ENCODE peak calls at places on chromosomes 7 and 10, in six cellular contexts. M is mucosa of descending colon; W is CD4-positive, alpha-beta memory T cell; V is WERI-Rb-1; E is cardiac muscle cell; F is CD8-positive, alpha-beta T cell. S is an unnamed sample. For H3K9me3, the result is how much of the 10 kb centered on the place peaks cover.

GRCh38 chr7:89958525-89959068 is 195.7 kb upstream of the STEAP1 start:
- DNase-seq in W (no peak), E (no peak), F (no peak), M (no peak), V (no peak), S (no peak)

GRCh38 chr7:101555269-101555920 is 73.7 kb downstream of the MYL10 start:
- DNase-seq in M (no peak), V (no peak), E (no peak), W (no peak), F (no peak), S (peak)

GRCh38 chr7:99040104-99040958 is 103.6 kb downstream of the SMURF1 start:
- DNase-seq in M (peak), V (peak), W (peak), E (peak), F (peak), S (peak)

GRCh38 chr10:97466755-97467154 is 20.8 kb downstream of the ZDHHC16 start:
- DNase-seq in W (no peak), M (no peak), F (no peak), V (no peak), E (no peak), S (no peak)

GRCh38 chr7:83101540-83101939 is 61.1 kb downstream of the PCLO start:
- DNase-seq in W (no peak), F (no peak), M (no peak), V (no peak), E (no peak), S (no peak)

GRCh38 chr10:133379152-133379800 is at the start of gene PAOX:
- DNase-seq in W (peak), V (peak), E (peak), F (peak), M (peak), S (peak)

GRCh38 chr7:30062587-30062986 is 34.4 kb downstream of the PLEKHA8 start:
- DNase-seq in E (peak), W (no peak), F (no peak), M (no peak), V (no peak), S (no peak)

GRCh38 chr7:124840435-124840834 is 74.8 kb upstream of the GPR37 start:
- DNase-seq in M (no peak), W (no peak), E (peak), F (no peak), V (no peak), S (no peak)

GRCh38 chr10:124075116-124075955 is 18.1 kb downstream of the CHST15 start:
- DNase-seq in F (no peak), V (no peak), E (no peak), W (no peak), M (no peak), S (no peak)

GRCh38 chr7:94687810-94688209 is 31.9 kb upstream of the SGCE start:
- DNase-seq in V (no peak), F (no peak), E (peak), M (no peak), W (no peak), S (no peak)

GRCh38 chr10:82813856-82814255 is 938.9 kb downstream of the NRG3 start:
- DNase-seq in F (no peak), W (no peak), E (no peak), M (no peak), V (no peak), S (no peak)

GRCh38 chr10:614772-615582 is 74.5 kb downstream of the DIP2C start:
- DNase-seq in V (no peak), M (no peak), E (no peak), F (no peak), W (no peak), S (no peak)

GRCh38 chr7:20440472-20441105 is 109.9 kb downstream of the ITGB8 start:
- DNase-seq in M (peak), V (peak), W (no peak), E (peak), F (no peak), S (peak)

GRCh38 chr7:17633099-17633498 is 307.2 kb downstream of the SNX13 start:
- DNase-seq in W (no peak), F (no peak), V (no peak), M (no peak), E (peak), S (no peak)

GRCh38 chr10:34762603-34763299 is 52.3 kb downstream of the PARD3 start:
- DNase-seq in V (no peak), M (no peak), E (no peak), W (no peak), F (no peak), S (no peak)

GRCh38 chr10:62638062-62638477 is 166.4 kb upstream of the ADO start:
- DNase-seq in F (peak), M (peak), E (peak), W (peak), V (no peak), S (no peak)

GRCh38 chr10:123044391-123044790 is 35.6 kb downstream of the ACADSB start:
- DNase-seq in V (no peak), W (no peak), F (no peak), M (no peak), E (peak), S (no peak)

GRCh38 chr10:127580822-127581221 is 31.7 kb downstream of the NPS start:
- DNase-seq in F (no peak), W (no peak), V (no peak), E (no peak), M (no peak), S (no peak)

GRCh38 chr7:150965273-150965830 is 12.8 kb downstream of the KCNH2 start:
- DNase-seq in F (no peak), M (no peak), E (no peak), W (no peak), V (no peak), S (no peak)

GRCh38 chr7:117186218-117186617 is 136.6 kb downstream of the WNT2 start:
- DNase-seq in E (peak), M (no peak), F (no peak), V (no peak), W (no peak), S (no peak)

GRCh38 chr10:17229717-17229966 is 1.6 kb downstream of the VIM start:
- DNase-seq in W (no peak), M (no peak), E (no peak), V (peak), F (no peak), S (peak)

GRCh38 chr10:92082583-92083280 is 159.2 kb downstream of the BTAF1 start:
- DNase-seq in F (no peak), W (no peak), E (no peak), M (no peak), V (no peak), S (no peak)

GRCh38 chr7:22052650-22053336 is 107.1 kb upstream of the CDCA7L start:
- DNase-seq in W (no peak), V (no peak), M (no peak), F (no peak), E (no peak), S (no peak)

GRCh38 chr7:156558198-156558597 is 82.4 kb upstream of the RNF32 start:
- DNase-seq in F (no peak), W (no peak), M (no peak), V (no peak), E (no peak), S (no peak)

GRCh38 chr7:22474645-22475044 is 25.3 kb downstream of the STEAP1B start:
- DNase-seq in E (no peak), W (no peak), V (no peak), F (no peak), M (no peak), S (no peak)

GRCh38 chr7:150368098-150368883 is at the start of gene REPIN1:
- DNase-seq in F (peak), E (peak), V (peak), W (peak), M (peak), S (peak)

GRCh38 chr7:41624818-41625217 is 78.1 kb downstream of the INHBA start:
- DNase-seq in E (peak), F (no peak), W (no peak), V (no peak), M (no peak), S (no peak)

GRCh38 chr10:72025832-72026231 is 61.6 kb downstream of the CHST3 start:
- DNase-seq in V (no peak), W (no peak), M (peak), F (no peak), E (no peak), S (no peak)

GRCh38 chr7:31963569-31964175 is 106.5 kb downstream of the PDE1C start:
- DNase-seq in E (no peak), M (no peak), F (no peak), V (no peak), W (no peak), S (no peak)

GRCh38 chr7:87475359-87476178 is at the start of gene ABCB4:
- DNase-seq in E (peak), W (no peak), V (no peak), M (peak), F (no peak), S (peak)

GRCh38 chr10:104638861-104639594 is 2.1 kb upstream of the SORCS3 start:
- DNase-seq in W (no peak), E (peak), F (no peak), M (no peak), V (peak), S (peak)

GRCh38 chr7:157151626-157152339 is 13.1 kb downstream of the UBE3C start:
- DNase-seq in V (peak), F (no peak), E (no peak), M (no peak), W (no peak), S (no peak)

GRCh38 chr7:103832438-103832837 is 157.0 kb downstream of the RELN start:
- DNase-seq in V (no peak), F (no peak), W (no peak), M (no peak), E (no peak), S (no peak)

GRCh38 chr7:16357921-16358320 is 63.4 kb downstream of the CRPPA start:
- DNase-seq in V (no peak), M (no peak), F (no peak), E (no peak), W (no peak), S (no peak)

GRCh38 chr7:158567153-158567603 is 20.4 kb downstream of the PTPRN2 start:
- DNase-seq in F (no peak), V (no peak), M (no peak), E (no peak), W (no peak), S (no peak)
- H3K9me3 ChIP-seq in F (under half), V (under half), M (under half), E (under half), W (under half), S (half or more)

GRCh38 chr7:13826752-13827151 is 162.7 kb downstream of the ETV1 start:
- DNase-seq in M (no peak), F (no peak), W (no peak), E (no peak), V (no peak), S (no peak)

GRCh38 chr7:13821152-13821787 is 168.2 kb downstream of the ETV1 start:
- DNase-seq in F (no peak), E (no peak), V (no peak), W (no peak), M (peak), S (no peak)

GRCh38 chr7:13827716-13828115 is 161.8 kb downstream of the ETV1 start:
- DNase-seq in F (no peak), E (peak), M (no peak), V (no peak), W (no peak), S (no peak)

DNA sequence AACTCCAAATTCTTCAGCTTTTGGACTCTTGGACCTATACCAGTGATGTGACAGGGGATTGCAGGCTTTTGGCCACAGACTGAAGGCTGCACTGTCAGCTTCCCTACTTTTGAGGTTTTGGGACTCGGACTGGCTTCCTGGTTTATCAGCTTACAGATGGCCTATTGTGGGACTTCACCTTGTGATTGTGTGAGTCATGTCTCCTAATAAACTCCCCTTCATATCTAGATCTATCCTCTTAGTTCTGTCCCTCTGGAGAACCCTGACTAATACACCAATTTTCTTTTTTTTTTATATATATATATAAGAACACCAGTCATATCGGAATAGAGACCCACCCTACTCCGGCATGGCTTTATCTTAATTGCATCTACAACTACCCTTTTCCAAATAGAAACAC is 166.8 kb downstream of the ETV1 start:
- DNase-seq in V (no peak), M (peak), W (no peak), F (no peak), E (peak), S (no peak)
- H3K9me3 ChIP-seq in V (under half), M (under half), W (under half), F (under half), E (under half), S (under half)

GRCh38 chr7:6705959-6706665 is 635 bp downstream of the ZNF12 start:
- DNase-seq in V (peak), M (peak), F (peak), E (peak), W (peak), S (peak)

DNA sequence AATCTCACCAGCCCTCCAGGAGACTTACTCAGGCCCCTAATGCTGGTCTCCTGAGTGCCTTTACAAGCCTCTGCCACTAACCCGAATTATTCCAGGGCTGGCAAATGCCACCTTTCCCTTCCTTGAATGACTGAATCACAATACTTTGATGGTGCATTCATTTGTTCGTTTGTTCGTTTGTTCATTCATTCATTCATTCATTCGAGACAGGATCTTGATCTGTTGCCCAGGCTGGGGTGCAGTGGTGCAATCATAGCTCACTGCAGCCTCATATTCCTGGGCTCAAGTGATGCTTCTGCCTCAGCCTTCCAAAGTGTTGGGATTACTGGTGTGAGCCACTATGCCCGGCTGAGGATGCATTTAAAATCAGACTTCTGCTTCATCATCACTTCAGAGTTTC is 6.0 kb downstream of the ZNF12 start:
- DNase-seq in V (no peak), W (no peak), M (no peak), E (no peak), F (no peak), S (no peak)
- H3K9me3 ChIP-seq in V (under half), W (under half), M (half or more), E (under half), F (under half), S (half or more)

DNA sequence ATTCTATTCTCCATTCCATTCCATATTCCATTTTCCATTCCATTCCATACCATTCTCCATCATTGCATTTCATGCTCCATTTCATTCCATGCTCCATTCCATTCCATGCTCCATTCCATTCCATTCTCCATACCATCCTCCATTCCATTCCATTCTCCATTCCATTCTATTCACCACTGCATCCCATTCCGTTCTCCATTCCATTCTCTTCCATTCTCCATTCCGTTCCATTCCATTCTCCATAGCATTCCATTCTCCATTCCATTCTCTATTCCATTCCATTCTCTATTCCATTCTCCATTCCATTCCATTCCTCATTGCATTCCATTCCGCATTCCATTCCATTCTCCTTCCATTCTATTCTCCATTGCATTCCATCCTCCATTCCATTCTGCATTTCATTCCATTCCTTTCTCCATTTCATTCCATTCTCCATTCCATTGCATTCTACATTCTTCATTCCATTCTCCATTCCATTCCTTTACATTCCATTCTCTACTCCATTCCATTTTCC is 84.0 kb downstream of the NSUN6 start:
- DNase-seq in V (no peak), W (no peak), M (no peak), E (no peak), F (no peak), S (no peak)
- H3K9me3 ChIP-seq in V (under half), W (under half), M (under half), E (under half), F (under half), S (half or more)

GRCh38 chr10:129593953-129594352 is 126.9 kb downstream of the MGMT start:
- DNase-seq in V (no peak), E (peak), M (no peak), F (no peak), W (no peak), S (peak)
- H3K9me3 ChIP-seq in V (under half), E (under half), M (under half), F (under half), W (under half), S (under half)

GRCh38 chr10:131638481-131639278 is 262.1 kb upstream of the PPP2R2D start:
- DNase-seq in V (no peak), E (no peak), M (no peak), F (no peak), W (no peak), S (peak)

GRCh38 chr10:131641898-131642297 is 258.9 kb upstream of the PPP2R2D start:
- DNase-seq in E (no peak), V (no peak), F (no peak), W (no peak), M (no peak), S (no peak)

GRCh38 chr10:131642966-131643365 is 257.8 kb upstream of the PPP2R2D start:
- DNase-seq in M (no peak), F (no peak), W (no peak), E (no peak), V (no peak), S (no peak)

GRCh38 chr10:131640045-131640644 is 260.7 kb upstream of the PPP2R2D start:
- DNase-seq in W (no peak), M (no peak), E (no peak), V (no peak), F (no peak), S (no peak)

GRCh38 chr10:131641231-131641630 is 259.6 kb upstream of the PPP2R2D start:
- DNase-seq in F (no peak), V (no peak), M (no peak), W (no peak), E (no peak), S (no peak)
- H3K9me3 ChIP-seq in F (under half), V (under half), M (under half), W (under half), E (under half), S (under half)

S was measured in endodermal cell.